ENCODE peak calls at places on chromosomes 6 and 20, in ten cellular contexts. R is mucosa of descending colon; M is Caco-2; B is hepatocyte; W is IMR-90; Y is Peyer's patch; L is CD8-positive, alpha-beta T cell; P is CD4-positive, alpha-beta memory T cell; U is CD4-positive, CD25-positive, alpha-beta regulatory T cell; S is CD8-positive, alpha-beta memory T cell. C is an unnamed sample. For H3K4me1 and H3K36me3, the result is how much of the 10 kb centered on the place peaks cover.

GRCh38 chr6:138577151-138577915 is 78.0 kb upstream of the NHSL1 start:
- DNase-seq in W (no peak), R (no peak), L (no peak), B (no peak), P (no peak), M (no peak), Y (no peak), U (no peak), S (no peak), C (no peak)

GRCh38 chr6:2030682-2031244 is 214.6 kb downstream of the GMDS start:
- DNase-seq in L (no peak), P (no peak), U (no peak), S (no peak), B (no peak), M (no peak), W (peak), R (no peak), Y (no peak), C (no peak)

GRCh38 chr6:70764706-70765105 is 97.0 kb downstream of the SMAP1 start:
- DNase-seq in W (no peak), R (no peak), U (no peak), P (no peak), Y (no peak), L (no peak), S (no peak), B (no peak), M (no peak), C (no peak)

GRCh38 chr6:21402368-21402767 is 191.2 kb upstream of the SOX4 start:
- DNase-seq in S (no peak), W (peak), B (peak), P (no peak), R (no peak), U (peak), M (no peak), L (no peak), Y (no peak), C (no peak)

GRCh38 chr6:95203153-95203754 is 374.1 kb upstream of the MANEA start:
- DNase-seq in M (peak), U (peak), Y (no peak), P (peak), S (no peak), B (peak), W (peak), R (no peak), L (no peak), C (no peak)

GRCh38 chr20:11207749-11208502 is 534.1 kb upstream of the JAG1 start:
- DNase-seq in B (peak), Y (peak), S (no peak), W (peak), R (no peak), P (no peak), L (no peak), U (no peak), M (peak), C (no peak)

GRCh38 chr20:32605167-32605656 is 20.1 kb upstream of the NOL4L start:
- DNase-seq in W (peak), B (peak), R (no peak), L (no peak), P (no peak), Y (peak), S (no peak), U (no peak), M (no peak), C (no peak)

GRCh38 chr6:18501313-18502013 is 114.3 kb downstream of the RNF144B start:
- DNase-seq in R (peak), P (no peak), Y (peak), U (no peak), M (no peak), W (peak), B (no peak), S (no peak), L (no peak), C (peak)

GRCh38 chr20:18279231-18279630 is 9.1 kb upstream of the ZNF133 start:
- DNase-seq in W (no peak), R (no peak), U (no peak), L (no peak), B (no peak), P (no peak), S (no peak), M (no peak), Y (no peak), C (no peak)

GRCh38 chr20:3734111-3734843 is 1.8 kb downstream of the HSPA12B start:
- DNase-seq in P (no peak), R (no peak), S (no peak), U (no peak), L (no peak), B (peak), W (no peak), M (no peak), Y (no peak), C (peak)

GRCh38 chr20:22861231-22861980 is 173.7 kb upstream of the SSTR4 start:
- DNase-seq in L (no peak), M (no peak), Y (no peak), U (no peak), B (no peak), S (no peak), P (no peak), W (peak), R (no peak), C (no peak)

DNA sequence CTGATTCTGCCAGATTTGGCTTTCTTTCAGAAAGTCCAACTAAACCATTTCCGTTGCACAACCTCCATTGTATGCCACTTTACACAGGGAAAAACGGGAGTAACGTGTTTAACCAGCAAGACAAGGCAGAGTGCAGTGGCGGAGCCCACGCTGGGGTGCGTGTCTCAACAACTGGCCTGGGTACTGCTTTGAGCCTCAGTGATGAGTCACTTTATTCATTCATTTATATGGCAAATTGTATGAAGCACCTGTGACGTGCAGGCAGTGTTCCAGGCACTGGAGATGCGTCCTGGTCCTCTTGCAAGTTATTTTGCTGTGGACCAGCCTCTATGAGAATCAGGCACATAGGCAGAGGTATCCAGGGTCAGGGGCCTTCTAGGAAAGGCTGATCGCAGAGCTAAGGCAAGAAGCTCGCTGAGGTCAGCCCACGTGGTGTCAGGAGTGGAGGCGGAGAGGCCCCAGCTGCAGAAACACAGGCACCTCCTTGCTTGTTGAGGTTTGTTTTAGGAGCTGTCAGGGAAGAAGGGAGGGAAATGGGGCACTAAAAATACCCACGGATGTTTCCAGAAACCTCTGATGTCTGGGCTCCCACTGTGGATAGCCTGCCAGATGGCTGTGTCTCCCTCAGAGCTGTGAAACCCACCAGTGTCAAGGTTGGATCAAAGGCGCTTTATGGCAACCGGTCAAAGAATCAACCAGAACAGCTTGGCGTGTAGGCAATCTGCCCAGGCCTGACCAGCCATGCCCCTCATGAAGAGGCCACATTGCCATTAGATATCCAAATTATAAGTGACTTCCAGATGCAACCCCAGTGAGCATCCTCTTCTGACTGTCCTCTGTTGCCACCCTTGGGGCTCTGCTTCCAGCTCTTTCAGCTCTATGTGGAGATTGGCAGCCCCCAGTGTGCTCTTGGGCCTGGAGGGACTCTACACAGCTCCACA is 157.2 kb downstream of the CD83 start:
- DNase-seq in B (no peak), M (no peak), Y (no peak), S (no peak), U (no peak), L (no peak), W (no peak), R (no peak), P (no peak), C (no peak)
- H3K4me1 ChIP-seq in B (under half), M (under half), Y (under half), S (half or more), U (under half), L (half or more), W (under half), R (under half), P (half or more), C (under half)

GRCh38 chr20:35020108-35021031 is 64.7 kb downstream of the MYH7B start:
- DNase-seq in R (no peak), L (no peak), W (no peak), Y (peak), U (no peak), M (no peak), B (no peak), P (no peak), S (no peak), C (no peak)

GRCh38 chr20:35015863-35016193 is 60.2 kb downstream of the MYH7B start:
- DNase-seq in B (no peak), P (no peak), R (no peak), U (no peak), S (no peak), L (no peak), Y (no peak), M (no peak), W (no peak), C (no peak)

GRCh38 chr20:35017099-35017835 is 61.6 kb downstream of the MYH7B start:
- DNase-seq in R (no peak), M (no peak), U (no peak), W (no peak), Y (no peak), L (no peak), P (no peak), S (no peak), B (no peak), C (no peak)

GRCh38 chr20:35021063-35021462 is 65.4 kb downstream of the MYH7B start:
- DNase-seq in B (no peak), U (no peak), W (no peak), R (no peak), P (no peak), S (no peak), L (no peak), Y (peak), M (no peak), C (no peak)

GRCh38 chr20:35018578-35019371 is 63.1 kb downstream of the MYH7B start:
- DNase-seq in R (no peak), B (no peak), Y (peak), W (no peak), M (no peak), U (no peak), L (no peak), P (no peak), S (no peak), C (no peak)
- H3K36me3 ChIP-seq in R (under half), B (under half), Y (half or more), W (half or more), M (under half), U (half or more), L (half or more), P (under half), S (under half), C (under half)

DNA sequence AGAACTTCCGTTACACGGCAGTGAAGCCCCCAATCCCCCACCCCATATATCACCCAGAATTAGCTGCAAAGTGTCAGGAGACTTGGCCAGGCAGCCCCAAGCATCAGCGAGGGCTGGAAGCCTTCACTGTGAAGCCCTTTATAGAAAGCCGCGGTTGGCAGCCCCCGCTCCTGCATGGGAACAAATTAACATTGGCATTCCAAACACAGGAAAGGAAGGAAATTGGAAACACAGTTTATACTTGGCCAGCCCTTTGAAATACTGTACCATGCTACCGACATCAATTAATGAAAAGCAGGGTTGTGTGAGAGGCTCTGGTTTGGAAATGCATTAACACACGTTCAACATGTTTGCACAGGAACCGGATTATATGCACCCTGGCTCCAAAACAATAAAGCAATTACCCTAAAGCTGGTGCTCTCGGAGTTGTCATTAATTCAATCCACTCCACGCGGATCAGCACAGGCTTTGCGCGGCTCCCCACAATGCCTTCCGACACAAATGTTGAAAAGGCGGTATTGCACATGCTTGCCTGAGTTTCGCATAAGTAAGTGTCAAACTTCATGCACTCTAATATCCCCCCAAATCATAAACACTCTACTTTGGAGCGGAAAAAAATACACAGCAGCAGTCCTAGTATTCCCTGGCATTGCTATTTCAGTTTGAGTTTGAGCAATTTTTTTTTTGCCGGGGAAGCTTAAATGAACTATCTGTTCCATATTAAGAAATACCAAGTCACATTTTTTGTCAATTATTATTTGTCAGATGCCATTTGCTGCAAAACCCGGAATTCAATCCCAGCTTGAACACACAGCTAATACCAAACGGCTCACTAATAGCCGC is 7.0 kb downstream of the BMP7 start:
- DNase-seq in B (no peak), M (no peak), S (no peak), R (no peak), Y (no peak), L (no peak), W (no peak), P (no peak), U (no peak), C (no peak)
- H3K4me3 ChIP-seq in B (no peak), M (no peak), S (no peak), R (no peak), Y (no peak), L (no peak), W (no peak), P (no peak), U (no peak), C (no peak)

DNA sequence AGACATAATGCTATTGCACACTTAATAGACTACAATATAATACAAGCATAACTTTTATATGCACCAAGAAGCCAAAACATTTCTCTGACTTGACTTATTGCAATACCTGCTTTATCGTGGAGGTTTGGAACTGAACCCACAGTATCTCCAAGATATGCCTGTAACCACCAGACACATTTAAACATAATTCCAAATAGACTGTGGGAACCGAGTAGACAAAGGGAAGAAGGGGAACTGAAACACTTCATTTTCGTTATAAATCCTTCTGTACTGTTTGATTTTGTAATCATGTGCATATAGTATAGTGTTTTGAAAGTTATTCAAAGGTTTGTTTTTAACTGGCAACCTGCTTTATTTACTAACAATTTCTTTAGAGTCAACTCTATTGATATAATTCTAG is 154.9 kb upstream of the BEND6 start:
- DNase-seq in U (no peak), R (no peak), P (no peak), M (no peak), W (no peak), L (no peak), Y (no peak), S (no peak), B (no peak), C (no peak)
- H3K4me1 ChIP-seq in U (under half), R (under half), P (under half), M (under half), W (under half), L (under half), Y (under half), S (under half), B (under half), C (under half)

GRCh38 chr6:39615622-39616021 is 109.6 kb downstream of the KIF6 start:
- DNase-seq in B (no peak), S (no peak), U (no peak), L (no peak), P (no peak), Y (no peak), R (no peak), W (no peak), M (no peak), C (no peak)
- H3K36me3 ChIP-seq in B (under half), S (under half), U (under half), L (under half), P (under half), Y (under half), R (under half), W (under half), M (under half), C (under half)

GRCh38 chr6:166308769-166309589 is 787 bp upstream of the PRR18 start:
- DNase-seq in L (no peak), P (no peak), W (no peak), M (no peak), R (no peak), U (no peak), Y (no peak), B (no peak), S (no peak), C (no peak)
- H3K4me3 ChIP-seq in L (no peak), P (no peak), W (no peak), M (peak), R (no peak), U (no peak), Y (peak), B (no peak), S (no peak), C (no peak)

DNA sequence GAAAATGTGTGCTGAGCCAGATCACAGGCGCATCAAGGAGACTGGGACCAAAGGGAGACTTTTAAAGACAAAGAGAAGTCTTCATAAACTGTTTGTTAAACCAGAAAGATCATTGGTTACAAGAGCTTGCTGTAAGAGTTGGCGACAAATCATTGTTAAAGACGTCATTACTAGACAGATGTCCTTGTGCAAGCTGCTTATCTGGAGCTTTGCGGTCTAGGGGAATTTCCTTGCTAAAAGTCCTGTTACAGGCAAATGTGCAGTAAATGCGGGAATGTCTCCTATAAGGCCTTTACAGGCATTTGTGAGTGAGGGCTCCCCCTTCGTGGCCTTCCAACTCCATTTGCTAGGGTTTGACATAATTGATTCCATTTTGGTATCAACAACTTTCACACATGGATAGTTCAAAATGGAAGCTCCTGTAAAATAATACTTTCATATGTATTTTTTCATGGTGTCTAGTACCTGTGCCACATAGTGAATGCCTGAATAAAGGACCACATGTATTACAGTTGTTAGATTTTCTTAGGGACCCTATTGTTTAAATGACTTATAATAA is 362.4 kb downstream of the UTRN start:
- DNase-seq in R (no peak), B (peak), U (no peak), Y (no peak), P (no peak), L (no peak), W (no peak), S (no peak), M (no peak), C (no peak)
- H3K4me1 ChIP-seq in R (under half), B (under half), U (under half), Y (under half), P (under half), L (under half), W (under half), S (under half), M (under half), C (under half)

GRCh38 chr20:47216819-47217410 is 139.6 kb downstream of the ZMYND8 start:
- DNase-seq in W (no peak), L (no peak), Y (no peak), B (no peak), S (no peak), U (no peak), M (no peak), P (no peak), R (no peak), C (no peak)

GRCh38 chr20:47215653-47216397 is 140.7 kb downstream of the ZMYND8 start:
- DNase-seq in L (no peak), M (no peak), S (no peak), W (no peak), U (no peak), R (no peak), B (no peak), P (no peak), Y (no peak), C (no peak)

GRCh38 chr20:47212606-47213207 is 143.8 kb downstream of the ZMYND8 start:
- DNase-seq in M (no peak), S (no peak), L (no peak), Y (no peak), P (no peak), B (no peak), U (no peak), W (no peak), R (no peak), C (no peak)

GRCh38 chr20:47211036-47211435 is 145.5 kb downstream of the ZMYND8 start:
- DNase-seq in R (no peak), U (no peak), P (no peak), B (no peak), Y (no peak), W (no peak), L (no peak), M (no peak), S (no peak), C (no peak)

DNA sequence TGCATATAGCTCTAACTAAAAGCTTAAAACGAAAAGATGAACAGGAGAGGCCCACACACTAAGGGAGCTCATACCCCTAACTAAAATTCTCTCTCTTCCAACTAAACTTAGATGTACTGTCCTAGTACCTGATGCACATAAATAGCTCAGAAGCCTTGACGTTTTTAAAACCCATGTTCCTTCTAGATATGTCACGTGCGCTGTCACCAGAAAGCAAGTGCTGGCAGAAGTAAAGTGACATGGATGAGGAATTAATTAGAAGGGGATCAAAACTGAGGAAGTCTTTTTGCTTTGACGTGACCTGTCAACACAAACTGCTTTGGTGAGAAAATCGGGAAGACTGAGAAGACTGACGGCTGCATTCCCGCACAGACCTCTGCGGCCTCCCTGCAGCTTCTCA is 142.5 kb downstream of the ZMYND8 start:
- DNase-seq in S (no peak), B (no peak), M (no peak), R (no peak), P (no peak), Y (no peak), U (no peak), L (no peak), W (no peak), C (no peak)
- H3K36me3 ChIP-seq in S (half or more), B (under half), M (under half), R (under half), P (half or more), Y (half or more), U (half or more), L (half or more), W (half or more), C (under half)

DNA sequence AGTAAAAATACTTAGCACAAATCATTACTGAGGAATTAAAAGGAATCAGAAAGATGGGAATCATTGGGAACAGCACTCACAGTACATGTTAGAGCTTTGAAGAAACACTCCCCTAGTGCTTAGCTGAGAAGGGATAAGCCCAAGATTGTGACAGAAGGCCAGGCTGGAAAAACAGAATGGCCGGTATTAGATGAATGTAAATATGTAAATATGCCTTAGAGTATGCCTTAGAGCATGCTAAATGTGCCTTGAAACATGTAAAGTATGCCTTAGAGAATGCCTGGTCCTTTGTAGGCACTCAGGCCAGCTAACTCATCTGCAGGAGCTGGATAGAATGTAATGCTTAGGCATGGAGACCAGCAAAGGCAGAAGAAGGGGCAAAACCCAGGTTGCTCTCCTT is 10.6 kb upstream of the TENT5A start:
- DNase-seq in W (no peak), U (no peak), S (no peak), L (no peak), R (no peak), B (no peak), Y (no peak), M (no peak), P (no peak), C (no peak)
- H3K4me3 ChIP-seq in W (no peak), U (no peak), S (no peak), L (no peak), R (no peak), B (no peak), Y (no peak), M (no peak), P (no peak), C (no peak)